ENCODE peak calls at places on chromosomes 1 and 21, in four cellular contexts. One of them, this sample, is unnamed.

GRCh38 chr1:208154040-208154439 is 90.1 kb downstream of the PLXNA2 start:
- DNase-seq in NB4: no peak
- DNase-seq in thoracic aorta: no peak
- DNase-seq in IMR-90: no peak
- DNase-seq in this sample: no peak

GRCh38 chr1:25768999-25769398 is 31.0 kb upstream of the SELENON start:
- DNase-seq in NB4: no peak
- DNase-seq in IMR-90: no peak
- DNase-seq in thoracic aorta: no peak
- DNase-seq in this sample: no peak

GRCh38 chr1:23573574-23574182 is 14.4 kb upstream of the ID3 start:
- DNase-seq in NB4: no peak
- DNase-seq in IMR-90: no peak
- DNase-seq in thoracic aorta: no peak
- DNase-seq in this sample: no peak

GRCh38 chr1:171940373-171940772 is 99.1 kb downstream of the DNM3 start:
- DNase-seq in NB4: peak; percentile 19
- DNase-seq in IMR-90: no peak
- DNase-seq in thoracic aorta: no peak
- DNase-seq in this sample: no peak

GRCh38 chr1:207925210-207925609 is 14.3 kb upstream of the CD34 start:
- DNase-seq in IMR-90: no peak
- DNase-seq in thoracic aorta: no peak
- DNase-seq in NB4: no peak
- DNase-seq in this sample: peak; percentile 53

GRCh38 chr1:58898739-58899580 is 115.1 kb upstream of the JUN start:
- DNase-seq in thoracic aorta: no peak
- DNase-seq in NB4: peak; percentile 97
- DNase-seq in IMR-90: peak; percentile 35
- DNase-seq in this sample: no peak

GRCh38 chr1:90721210-90722194 is 4.4 kb upstream of the BARHL2 start:
- DNase-seq in thoracic aorta: no peak
- DNase-seq in NB4: peak; percentile 67
- DNase-seq in IMR-90: peak; percentile 41
- DNase-seq in this sample: peak; percentile 59

GRCh38 chr1:232428781-232429530 is 201.0 kb downstream of the SIPA1L2 start:
- DNase-seq in NB4: no peak
- DNase-seq in IMR-90: peak; percentile 89
- DNase-seq in thoracic aorta: no peak
- DNase-seq in this sample: no peak

GRCh38 chr1:43437031-43437973 is 16.4 kb downstream of the HYI start:
- DNase-seq in IMR-90: no peak
- DNase-seq in thoracic aorta: no peak
- DNase-seq in NB4: no peak
- DNase-seq in this sample: peak; percentile 60

GRCh38 chr1:162846256-162847212 is 14.4 kb downstream of the CCDC190 start:
- DNase-seq in thoracic aorta: no peak
- DNase-seq in IMR-90: peak; percentile 88
- DNase-seq in NB4: no peak
- DNase-seq in this sample: peak; percentile 44

GRCh38 chr1:20555025-20555757 is 2.8 kb downstream of the FAM43B start:
- DNase-seq in thoracic aorta: no peak
- DNase-seq in IMR-90: peak; percentile 17
- DNase-seq in NB4: no peak
- DNase-seq in this sample: peak; percentile 61

GRCh38 chr1:50427086-50427817 is 4.0 kb upstream of the DMRTA2 start:
- DNase-seq in IMR-90: no peak
- DNase-seq in NB4: no peak
- DNase-seq in thoracic aorta: no peak
- DNase-seq in this sample: no peak

GRCh38 chr1:15946546-15947381 is 29.1 kb downstream of the ZBTB17 start:
- DNase-seq in thoracic aorta: no peak
- DNase-seq in NB4: no peak
- DNase-seq in IMR-90: no peak
- DNase-seq in this sample: no peak

GRCh38 chr1:200038987-200039848 is 11.7 kb downstream of the NR5A2 start:
- DNase-seq in NB4: peak; percentile 52
- DNase-seq in IMR-90: no peak
- DNase-seq in thoracic aorta: no peak
- DNase-seq in this sample: peak; percentile 43

GRCh38 chr1:109630081-109630880 is 10.6 kb downstream of the AMPD2 start:
- DNase-seq in NB4: no peak
- DNase-seq in IMR-90: no peak
- DNase-seq in thoracic aorta: no peak
- DNase-seq in this sample: no peak
- TF ChIP-seq CTCF in NB4: no peak
- TF ChIP-seq CTCF in IMR-90: no peak
- TF ChIP-seq CTCF in thoracic aorta: peak; percentile 59
- TF ChIP-seq CTCF in this sample: peak; percentile 24

DNA sequence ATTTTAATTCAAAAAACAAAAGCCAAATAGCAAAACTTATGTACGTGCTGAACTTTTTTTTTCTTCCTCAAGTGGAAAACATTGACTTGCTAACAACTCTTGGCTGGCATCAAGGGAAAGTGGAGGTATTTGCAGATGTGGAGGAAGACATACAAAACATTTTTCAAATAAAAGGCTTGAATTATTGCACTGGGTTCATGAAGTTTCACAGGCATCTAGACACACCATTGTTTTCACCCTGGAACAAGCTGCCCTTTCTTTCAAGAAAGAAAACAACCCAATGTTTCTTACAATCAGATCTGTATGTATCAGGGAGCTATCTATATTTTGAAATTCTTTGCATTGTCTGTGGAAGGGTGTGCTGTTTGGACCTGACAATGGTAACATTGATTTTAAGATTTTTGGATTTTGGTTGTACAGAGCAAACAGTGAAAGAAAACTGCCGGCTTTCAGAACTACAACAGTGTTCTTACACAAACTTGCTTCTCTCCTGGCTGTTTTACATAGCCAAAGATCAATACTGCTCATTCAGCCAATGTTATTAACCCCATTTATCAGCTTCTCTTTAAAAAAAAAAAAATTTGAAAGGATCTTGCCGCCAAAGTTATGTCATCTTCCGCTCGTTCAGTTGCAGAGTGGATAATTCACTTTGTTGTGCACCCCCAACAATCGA is 187.7 kb upstream of the FOXD3 start:
- DNase-seq in NB4: no peak
- DNase-seq in thoracic aorta: no peak
- DNase-seq in IMR-90: no peak
- DNase-seq in this sample: no peak
- H3K4me3 ChIP-seq in NB4: no peak overlapping the region
- H3K4me3 ChIP-seq in thoracic aorta: no peak overlapping the region
- H3K4me3 ChIP-seq in IMR-90: no peak overlapping the region
- H3K4me3 ChIP-seq in this sample: no peak overlapping the region

DNA sequence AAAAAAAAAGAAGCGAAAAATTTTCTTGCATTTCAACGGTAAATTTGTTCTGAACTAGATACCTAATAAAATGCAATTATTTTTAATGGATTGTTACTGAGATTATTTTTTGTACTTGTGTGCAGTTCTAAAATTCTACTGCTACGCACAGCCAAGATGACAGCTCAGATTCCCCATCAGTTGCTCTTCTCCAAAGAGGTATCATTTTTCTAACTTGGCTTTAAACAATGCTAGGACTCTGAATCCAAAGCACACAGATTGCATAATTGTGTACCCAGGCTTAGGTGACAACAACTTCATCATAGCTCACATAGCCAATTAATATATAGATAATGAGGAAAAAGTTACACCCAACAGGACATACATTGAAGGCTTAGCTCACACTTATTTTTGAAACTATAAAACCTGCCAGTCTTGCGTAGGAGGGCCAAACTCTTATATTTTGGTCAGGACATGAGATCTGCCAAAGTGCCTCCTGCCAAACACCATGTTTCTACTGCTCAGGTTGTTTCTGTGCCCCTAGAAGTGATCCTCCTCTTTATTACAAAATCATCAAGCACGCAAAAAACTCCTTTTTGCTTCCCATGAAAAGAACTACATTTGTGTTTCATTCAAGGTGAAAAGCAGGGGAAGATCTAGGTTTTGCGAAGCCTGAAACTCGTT is 10.6 kb upstream of the ZNHIT6 start:
- DNase-seq in IMR-90: no peak
- DNase-seq in NB4: no peak
- DNase-seq in thoracic aorta: no peak
- DNase-seq in this sample: no peak
- TF ChIP-seq CTCF in IMR-90: no peak
- TF ChIP-seq CTCF in NB4: no peak
- TF ChIP-seq CTCF in thoracic aorta: no peak
- TF ChIP-seq CTCF in this sample: no peak

GRCh38 chr1:94102126-94102525 is 18.8 kb downstream of the ABCA4 start:
- DNase-seq in IMR-90: no peak
- DNase-seq in NB4: no peak
- DNase-seq in thoracic aorta: no peak
- DNase-seq in this sample: no peak
- H3K4me3 ChIP-seq in IMR-90: no peak overlapping the region
- H3K4me3 ChIP-seq in NB4: no peak overlapping the region
- H3K4me3 ChIP-seq in thoracic aorta: no peak overlapping the region
- H3K4me3 ChIP-seq in this sample: no peak overlapping the region

GRCh38 chr21:43825936-43826622 is 36.7 kb downstream of the RRP1 start:
- DNase-seq in NB4: no peak
- DNase-seq in IMR-90: no peak
- DNase-seq in thoracic aorta: no peak
- DNase-seq in this sample: no peak
- TF ChIP-seq CTCF in NB4: no peak
- TF ChIP-seq CTCF in IMR-90: no peak
- TF ChIP-seq CTCF in thoracic aorta: peak; percentile 28
- TF ChIP-seq CTCF in this sample: no peak

GRCh38 chr1:194004146-194004545 is 817.7 kb upstream of the B3GALT2 start:
- DNase-seq in NB4: no peak
- DNase-seq in IMR-90: no peak
- DNase-seq in thoracic aorta: no peak
- DNase-seq in this sample: no peak
- H3K4me3 ChIP-seq in NB4: no peak overlapping the region
- H3K4me3 ChIP-seq in IMR-90: no peak overlapping the region
- H3K4me3 ChIP-seq in thoracic aorta: no peak overlapping the region
- H3K4me3 ChIP-seq in this sample: no peak overlapping the region

DNA sequence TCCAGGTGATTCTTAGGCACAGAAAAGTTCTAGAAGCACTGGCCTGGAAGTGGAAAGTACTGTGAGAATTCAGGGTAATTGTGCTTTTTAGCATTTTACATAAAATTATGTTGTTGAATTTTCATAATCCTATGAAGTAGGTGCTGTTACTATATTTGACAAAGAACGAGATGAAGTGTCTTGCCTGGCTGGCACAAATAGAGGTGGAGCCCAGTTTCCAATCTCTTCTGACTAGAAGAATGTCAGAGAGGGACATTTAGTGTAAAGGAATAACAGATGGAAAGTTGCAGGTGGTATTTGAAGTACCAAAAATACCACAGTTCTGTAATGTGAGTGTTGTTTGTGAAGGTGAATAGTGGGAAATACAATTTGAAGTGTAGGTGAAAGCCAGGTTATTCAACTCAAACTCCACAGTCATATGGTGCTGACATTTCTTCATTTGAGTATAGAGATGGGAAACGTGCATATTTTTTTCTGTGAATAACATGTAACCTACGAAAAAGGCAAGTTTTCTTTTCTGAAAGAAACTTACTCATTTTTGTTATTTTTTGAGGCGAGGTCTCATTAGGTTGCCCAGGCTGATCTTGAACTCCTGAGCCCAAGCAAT is 3.5 kb upstream of the TMCO2 start:
- DNase-seq in IMR-90: no peak
- DNase-seq in NB4: no peak
- DNase-seq in thoracic aorta: no peak
- DNase-seq in this sample: no peak
- TF ChIP-seq CTCF in IMR-90: no peak
- TF ChIP-seq CTCF in NB4: no peak
- TF ChIP-seq CTCF in thoracic aorta: no peak
- TF ChIP-seq CTCF in this sample: no peak

DNA sequence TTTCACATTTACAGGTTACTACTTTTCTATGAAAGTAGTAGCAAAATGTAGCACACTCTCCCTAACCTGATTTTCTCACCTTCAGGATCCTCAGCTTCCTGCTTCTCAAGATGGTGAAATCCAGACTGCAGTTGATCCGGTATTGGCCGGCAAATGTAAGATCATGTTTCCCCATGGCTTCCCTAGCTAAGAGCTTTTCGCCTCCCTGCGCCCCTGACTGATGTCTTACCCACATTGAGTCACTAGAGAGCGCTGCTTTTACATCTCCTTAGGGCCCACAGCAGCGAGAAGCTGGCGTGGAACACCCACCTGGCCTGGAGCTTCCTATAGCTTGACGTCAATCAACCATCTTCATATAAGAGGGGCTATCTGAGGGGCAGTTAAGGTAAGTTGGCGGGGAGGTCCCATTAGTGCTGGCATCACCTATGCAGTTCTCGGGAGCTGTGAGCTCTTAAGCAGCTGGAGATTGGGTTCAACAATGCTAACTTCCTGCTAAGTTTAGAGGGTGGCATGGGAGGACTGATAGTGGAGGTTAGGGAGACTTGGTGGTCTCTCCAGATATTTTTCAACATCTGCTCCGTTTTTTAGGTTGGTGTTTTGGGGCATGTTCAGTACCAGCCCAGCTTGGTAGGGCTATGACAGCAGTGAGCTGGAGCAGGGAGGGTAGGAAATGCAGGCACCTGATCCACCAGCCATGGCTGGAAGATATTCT is 5.5 kb downstream of the PTPN7 start:
- DNase-seq in IMR-90: peak; percentile 76
- DNase-seq in thoracic aorta: no peak
- DNase-seq in NB4: peak; percentile 66
- DNase-seq in this sample: peak; percentile 81
- H3K4me3 ChIP-seq in IMR-90: no peak overlapping the region
- H3K4me3 ChIP-seq in thoracic aorta: no peak overlapping the region
- H3K4me3 ChIP-seq in NB4: no peak overlapping the region
- H3K4me3 ChIP-seq in this sample: no peak overlapping the region

DNA sequence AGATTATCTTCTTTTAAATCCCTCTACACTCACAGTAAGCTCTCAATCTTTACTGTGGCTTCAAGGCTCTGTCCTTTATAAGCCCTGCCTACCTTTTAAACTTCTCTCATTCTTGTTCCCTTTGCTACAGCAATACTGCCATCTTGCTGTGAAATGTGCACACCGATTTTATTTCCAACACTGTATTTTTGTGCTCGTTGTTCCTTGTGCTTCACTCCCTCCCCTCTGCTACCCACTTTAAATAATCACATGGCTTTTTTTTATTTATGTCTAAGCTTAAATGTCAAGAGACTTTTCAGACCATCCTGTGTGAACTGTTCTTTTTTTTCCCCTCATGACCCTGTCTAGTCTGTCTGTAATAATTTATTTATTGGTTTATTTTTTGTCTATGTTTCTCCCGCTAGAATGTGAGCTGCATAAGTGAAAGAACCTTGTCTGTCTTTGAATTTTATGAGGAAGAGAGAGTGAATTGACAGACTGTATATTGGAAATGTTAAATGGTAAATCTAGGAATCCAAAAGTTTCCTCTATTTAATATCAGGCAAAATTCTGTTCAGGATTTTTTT is 45.7 kb downstream of the ABCD3 start:
- DNase-seq in IMR-90: peak; percentile 71
- DNase-seq in thoracic aorta: no peak
- DNase-seq in NB4: peak; percentile 71
- DNase-seq in this sample: peak; percentile 60
- TF ChIP-seq CTCF in IMR-90: peak; percentile 74
- TF ChIP-seq CTCF in thoracic aorta: peak; percentile 27
- TF ChIP-seq CTCF in NB4: peak; percentile 48
- TF ChIP-seq CTCF in this sample: peak; percentile 56

This sample was measured in epithelial cell of esophagus.